ENCODE peak calls at places on chromosome 13, in seven cellular contexts. O, X, I, K, G, U and C are unnamed samples.

GRCh38 chr13:40313269-40314200 is 352.9 kb downstream of the FOXO1 start:
- DNase-seq in O (no peak), X (no peak), I (no peak), K (no peak), G (no peak), U (no peak), C (no peak)

GRCh38 chr13:43298799-43299198 is 275.4 kb downstream of the DNAJC15 start:
- DNase-seq in O (no peak), X (no peak), I (no peak), K (no peak), G (no peak), U (no peak), C (no peak)

GRCh38 chr13:41462427-41462826 is 5.1 kb downstream of the RGCC start:
- DNase-seq in O (no peak), X (no peak), I (no peak), K (no peak), G (no peak), U (no peak), C (no peak)

GRCh38 chr13:101499406-101499805 is 46.9 kb downstream of the ITGBL1 start:
- DNase-seq in O (no peak), X (no peak), I (no peak), K (no peak), G (no peak), U (peak), C (no peak)

GRCh38 chr13:99404005-99404755 is 97.0 kb upstream of the GPR183 start:
- DNase-seq in O (no peak), X (no peak), I (no peak), K (no peak), G (no peak), U (no peak), C (no peak)

GRCh38 chr13:39417643-39418042 is 185.3 kb downstream of the LHFPL6 start:
- DNase-seq in O (peak), X (peak), I (peak), K (no peak), G (peak), U (peak), C (no peak)

GRCh38 chr13:113273856-113274590 is 23.0 kb upstream of the LAMP1 start:
- DNase-seq in O (peak), X (peak), I (no peak), K (no peak), G (no peak), U (peak), C (peak)

GRCh38 chr13:39350461-39350881 is 252.5 kb downstream of the LHFPL6 start:
- DNase-seq in O (no peak), X (no peak), I (no peak), K (no peak), G (no peak), U (no peak), C (no peak)

GRCh38 chr13:33262997-33263396 is 22.6 kb downstream of the STARD13 start:
- DNase-seq in O (no peak), X (no peak), I (no peak), K (no peak), G (no peak), U (no peak), C (no peak)

GRCh38 chr13:90238433-90238832 is 1109.1 kb upstream of the MIR17HG start:
- DNase-seq in O (no peak), X (no peak), I (no peak), K (no peak), G (peak), U (no peak), C (no peak)

GRCh38 chr13:44305845-44306244 is 67.8 kb upstream of the SERP2 start:
- DNase-seq in O (no peak), X (peak), I (no peak), K (no peak), G (no peak), U (no peak), C (no peak)

GRCh38 chr13:99392126-99392805 is 85.1 kb upstream of the GPR183 start:
- DNase-seq in O (no peak), X (no peak), I (no peak), K (no peak), G (no peak), U (no peak), C (no peak)

GRCh38 chr13:97395437-97396136 is 38.4 kb upstream of the RAP2A start:
- DNase-seq in O (no peak), X (no peak), I (no peak), K (no peak), G (no peak), U (peak), C (no peak)

GRCh38 chr13:99370476-99371272 is 63.5 kb upstream of the GPR183 start:
- DNase-seq in O (no peak), X (no peak), I (no peak), K (no peak), G (no peak), U (no peak), C (no peak)

GRCh38 chr13:92681239-92681638 is 545.4 kb upstream of the GPC6 start:
- DNase-seq in O (no peak), X (no peak), I (no peak), K (no peak), G (no peak), U (no peak), C (no peak)

GRCh38 chr13:39317284-39317683 is 279.0 kb downstream of the NHLRC3 start:
- DNase-seq in O (no peak), X (peak), I (no peak), K (no peak), G (no peak), U (peak), C (peak)